ENCODE peak calls at places on chromosome 6, in four cellular contexts. One of them, this sample, is unnamed.

GRCh38 chr6:106114492-106114891 is 28.4 kb downstream of the PRDM1 start:
- DNase-seq in mesenchymal stem cell: no peak
- DNase-seq in neuronal stem cell: no peak
- DNase-seq in IMR-90: no peak
- DNase-seq in this sample: no peak

GRCh38 chr6:152534541-152534940 is 102.6 kb downstream of the SYNE1 start:
- DNase-seq in neuronal stem cell: no peak
- DNase-seq in mesenchymal stem cell: no peak
- DNase-seq in IMR-90: no peak
- DNase-seq in this sample: no peak

GRCh38 chr6:110066091-110066490 is 88.0 kb downstream of the GPR6 start:
- DNase-seq in IMR-90: no peak
- DNase-seq in mesenchymal stem cell: no peak
- DNase-seq in neuronal stem cell: no peak
- DNase-seq in this sample: no peak

GRCh38 chr6:11492444-11493300 is 44.9 kb upstream of the TMEM170B start:
- DNase-seq in neuronal stem cell: no peak
- DNase-seq in mesenchymal stem cell: peak
- DNase-seq in IMR-90: no peak
- DNase-seq in this sample: no peak

GRCh38 chr6:125910518-125910917 is 46.1 kb upstream of the HINT3 start:
- DNase-seq in mesenchymal stem cell: peak
- DNase-seq in neuronal stem cell: no peak
- DNase-seq in IMR-90: peak
- DNase-seq in this sample: no peak

GRCh38 chr6:107237992-107238660 is 122.8 kb upstream of the BEND3 start:
- DNase-seq in mesenchymal stem cell: no peak
- DNase-seq in neuronal stem cell: no peak
- DNase-seq in IMR-90: peak
- DNase-seq in this sample: no peak

GRCh38 chr6:11798096-11798495 is 19.5 kb upstream of the ADTRP start:
- DNase-seq in IMR-90: no peak
- DNase-seq in mesenchymal stem cell: no peak
- DNase-seq in neuronal stem cell: no peak
- DNase-seq in this sample: no peak

GRCh38 chr6:127276336-127276735 is 9.7 kb downstream of the RNF146 start:
- DNase-seq in IMR-90: no peak
- DNase-seq in neuronal stem cell: no peak
- DNase-seq in mesenchymal stem cell: no peak
- DNase-seq in this sample: no peak

GRCh38 chr6:48249071-48249470 is 138.1 kb upstream of the PTCHD4 start:
- DNase-seq in neuronal stem cell: no peak
- DNase-seq in IMR-90: no peak
- DNase-seq in mesenchymal stem cell: no peak
- DNase-seq in this sample: no peak

GRCh38 chr6:96611342-96611964 is 48.5 kb downstream of the FHL5 start:
- DNase-seq in neuronal stem cell: no peak
- DNase-seq in IMR-90: no peak
- DNase-seq in mesenchymal stem cell: no peak
- DNase-seq in this sample: no peak

GRCh38 chr6:34792605-34793500 is 970 bp downstream of the BLTP3A start:
- DNase-seq in mesenchymal stem cell: peak
- DNase-seq in IMR-90: peak
- DNase-seq in neuronal stem cell: peak
- DNase-seq in this sample: peak

GRCh38 chr6:93468291-93468690 is 48.9 kb upstream of the EPHA7 start:
- DNase-seq in neuronal stem cell: peak
- DNase-seq in IMR-90: no peak
- DNase-seq in mesenchymal stem cell: peak
- DNase-seq in this sample: no peak

GRCh38 chr6:38617856-38618255 is 21.9 kb downstream of the BTBD9 start:
- DNase-seq in neuronal stem cell: no peak
- DNase-seq in mesenchymal stem cell: no peak
- DNase-seq in IMR-90: no peak
- DNase-seq in this sample: no peak

GRCh38 chr6:14889172-14889571 is 356.7 kb upstream of the JARID2 start:
- DNase-seq in mesenchymal stem cell: peak
- DNase-seq in neuronal stem cell: no peak
- DNase-seq in IMR-90: peak
- DNase-seq in this sample: no peak

GRCh38 chr6:80333342-80333741 is 226.9 kb downstream of the BCKDHB start:
- DNase-seq in IMR-90: no peak
- DNase-seq in neuronal stem cell: no peak
- DNase-seq in mesenchymal stem cell: no peak
- DNase-seq in this sample: no peak

GRCh38 chr6:134065706-134066105 is 13.3 kb upstream of the SLC2A12 start:
- DNase-seq in neuronal stem cell: no peak
- DNase-seq in mesenchymal stem cell: peak
- DNase-seq in IMR-90: peak
- DNase-seq in this sample: peak

GRCh38 chr6:170202416-170203135 is 88.3 kb downstream of the DLL1 start:
- DNase-seq in neuronal stem cell: no peak
- DNase-seq in IMR-90: no peak
- DNase-seq in mesenchymal stem cell: no peak
- DNase-seq in this sample: no peak

GRCh38 chr6:92050216-92050615 is 1369.1 kb downstream of the EPHA7 start:
- DNase-seq in neuronal stem cell: no peak
- DNase-seq in mesenchymal stem cell: peak
- DNase-seq in IMR-90: no peak
- DNase-seq in this sample: no peak

GRCh38 chr6:17881085-17881883 is 106.2 kb downstream of the KIF13A start:
- DNase-seq in IMR-90: no peak
- DNase-seq in neuronal stem cell: no peak
- DNase-seq in mesenchymal stem cell: peak
- DNase-seq in this sample: no peak

GRCh38 chr6:158686791-158687381 is 37.0 kb downstream of the SYTL3 start:
- DNase-seq in IMR-90: no peak
- DNase-seq in neuronal stem cell: no peak
- DNase-seq in mesenchymal stem cell: peak
- DNase-seq in this sample: no peak

GRCh38 chr6:26555505-26556262 is 17.5 kb downstream of the HMGN4 start:
- DNase-seq in IMR-90: peak
- DNase-seq in mesenchymal stem cell: peak
- DNase-seq in neuronal stem cell: no peak
- DNase-seq in this sample: peak

GRCh38 chr6:154488802-154489437 is 21.6 kb downstream of the CNKSR3 start:
- DNase-seq in mesenchymal stem cell: no peak
- DNase-seq in neuronal stem cell: no peak
- DNase-seq in IMR-90: peak
- DNase-seq in this sample: no peak

GRCh38 chr6:38856490-38856889 is 141.4 kb downstream of the DNAH8 start:
- DNase-seq in IMR-90: no peak
- DNase-seq in mesenchymal stem cell: no peak
- DNase-seq in neuronal stem cell: no peak
- DNase-seq in this sample: no peak

GRCh38 chr6:37021356-37022129 is 16.1 kb downstream of the FGD2 start:
- DNase-seq in IMR-90: peak
- DNase-seq in mesenchymal stem cell: peak
- DNase-seq in neuronal stem cell: no peak
- DNase-seq in this sample: peak

GRCh38 chr6:19851273-19852089 is 14.3 kb downstream of the ID4 start:
- DNase-seq in neuronal stem cell: peak
- DNase-seq in mesenchymal stem cell: peak
- DNase-seq in IMR-90: peak
- DNase-seq in this sample: peak

GRCh38 chr6:26568601-26569432 is 27.9 kb upstream of the ABT1 start:
- DNase-seq in neuronal stem cell: peak
- DNase-seq in IMR-90: peak
- DNase-seq in mesenchymal stem cell: peak
- DNase-seq in this sample: peak

GRCh38 chr6:148869589-148869988 is 122.8 kb downstream of the UST start:
- DNase-seq in mesenchymal stem cell: peak
- DNase-seq in IMR-90: peak
- DNase-seq in neuronal stem cell: no peak
- DNase-seq in this sample: no peak

GRCh38 chr6:151291145-151292055 is 51.6 kb downstream of the AKAP12 start:
- DNase-seq in mesenchymal stem cell: peak
- DNase-seq in neuronal stem cell: no peak
- DNase-seq in IMR-90: peak
- DNase-seq in this sample: peak

GRCh38 chr6:11815231-11815630 is 36.6 kb upstream of the ADTRP start:
- DNase-seq in mesenchymal stem cell: peak
- DNase-seq in neuronal stem cell: no peak
- DNase-seq in IMR-90: peak
- DNase-seq in this sample: no peak

GRCh38 chr6:30325150-30325872 is 1.4 kb upstream of the TRIM39 start:
- DNase-seq in IMR-90: peak
- DNase-seq in neuronal stem cell: no peak
- DNase-seq in mesenchymal stem cell: peak
- DNase-seq in this sample: no peak

GRCh38 chr6:24933266-24933665 is 2.5 kb downstream of the RIPOR2 start:
- DNase-seq in IMR-90: no peak
- DNase-seq in mesenchymal stem cell: no peak
- DNase-seq in neuronal stem cell: no peak
- DNase-seq in this sample: no peak
- H3K4ac ChIP-seq in IMR-90: no peak
- H3K4ac ChIP-seq in mesenchymal stem cell: no peak
- H3K4ac ChIP-seq in neuronal stem cell: no peak
- H3K4ac ChIP-seq in this sample: no peak

GRCh38 chr6:157411368-157411767 is 30.4 kb downstream of the ZDHHC14 start:
- DNase-seq in IMR-90: no peak
- DNase-seq in neuronal stem cell: no peak
- DNase-seq in mesenchymal stem cell: no peak
- DNase-seq in this sample: no peak
- H3K9ac ChIP-seq in IMR-90: no peak
- H3K9ac ChIP-seq in neuronal stem cell: no peak
- H3K9ac ChIP-seq in mesenchymal stem cell: no peak
- H3K9ac ChIP-seq in this sample: no peak

DNA sequence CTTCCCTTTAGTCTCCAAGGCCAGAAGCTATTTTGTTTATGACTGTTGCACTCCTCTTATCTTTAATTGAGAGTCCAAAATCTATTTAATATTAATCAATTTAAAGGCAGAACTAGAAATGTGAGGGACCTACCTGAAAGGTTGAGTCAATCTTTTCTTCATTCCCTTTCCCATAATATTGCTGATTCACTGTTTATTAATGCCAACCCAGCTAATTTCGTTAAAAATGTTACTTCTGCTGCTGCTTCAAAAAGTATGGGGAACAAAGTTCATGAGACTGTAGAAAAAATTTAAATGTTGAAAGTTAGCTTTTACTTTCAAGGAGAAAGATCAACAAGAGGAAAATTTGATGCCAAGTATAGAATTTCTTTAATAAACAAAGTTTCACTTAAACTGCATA is 365.3 kb downstream of the TENT5A start:
- DNase-seq in neuronal stem cell: no peak
- DNase-seq in mesenchymal stem cell: no peak
- DNase-seq in IMR-90: no peak
- DNase-seq in this sample: no peak
- H2AFZ ChIP-seq in neuronal stem cell: no peak
- H2AFZ ChIP-seq in mesenchymal stem cell: no peak
- H2AFZ ChIP-seq in IMR-90: no peak
- H2AFZ ChIP-seq in this sample: no peak

GRCh38 chr6:32126880-32127279 is 1.2 kb downstream of the ATF6B start:
- DNase-seq in IMR-90: no peak
- DNase-seq in mesenchymal stem cell: no peak
- DNase-seq in neuronal stem cell: no peak
- DNase-seq in this sample: no peak
- H3K4ac ChIP-seq in IMR-90: no peak
- H3K4ac ChIP-seq in mesenchymal stem cell: no peak
- H3K4ac ChIP-seq in neuronal stem cell: no peak
- H3K4ac ChIP-seq in this sample: no peak

This sample was measured in H9.